ENCODE peak calls at places on chromosome 2, in ten cellular contexts. One of them, this sample, is unnamed.

GRCh38 chr2:171564463-171564862 is 42.2 kb downstream of the CYBRD1 start:
- DNase-seq in neural progenitor cell: no peak
- DNase-seq in omental fat pad: no peak
- DNase-seq in iPS DF 6.9: no peak
- DNase-seq in ELF-1: no peak
- DNase-seq in kidney tubule cell: no peak
- DNase-seq in RKO: no peak
- DNase-seq in brain pericyte: no peak
- DNase-seq in activated naive CD8-positive, alpha-beta T cell treated with anti-CD3 and anti-CD28 coated beads for 36 hours: no peak
- DNase-seq in HTR-8/SVneo: no peak
- DNase-seq in this sample: no peak

GRCh38 chr2:96899084-96899735 is 29.3 kb upstream of the SEMA4C start:
- DNase-seq in neural progenitor cell: no peak
- DNase-seq in omental fat pad: no peak
- DNase-seq in iPS DF 6.9: no peak
- DNase-seq in ELF-1: no peak
- DNase-seq in kidney tubule cell: peak
- DNase-seq in RKO: peak
- DNase-seq in brain pericyte: no peak
- DNase-seq in activated naive CD8-positive, alpha-beta T cell treated with anti-CD3 and anti-CD28 coated beads for 36 hours: no peak
- DNase-seq in HTR-8/SVneo: no peak
- DNase-seq in this sample: peak

GRCh38 chr2:116754371-116755101 is 1060.0 kb upstream of the DDX18 start:
- DNase-seq in neural progenitor cell: peak
- DNase-seq in omental fat pad: no peak
- DNase-seq in iPS DF 6.9: peak
- DNase-seq in ELF-1: peak
- DNase-seq in kidney tubule cell: no peak
- DNase-seq in RKO: no peak
- DNase-seq in brain pericyte: no peak
- DNase-seq in activated naive CD8-positive, alpha-beta T cell treated with anti-CD3 and anti-CD28 coated beads for 36 hours: no peak
- DNase-seq in HTR-8/SVneo: no peak
- DNase-seq in this sample: no peak

GRCh38 chr2:178828496-178828895 is 21.3 kb upstream of the TTN start:
- DNase-seq in neural progenitor cell: no peak
- DNase-seq in omental fat pad: no peak
- DNase-seq in iPS DF 6.9: no peak
- DNase-seq in ELF-1: no peak
- DNase-seq in kidney tubule cell: no peak
- DNase-seq in RKO: no peak
- DNase-seq in brain pericyte: no peak
- DNase-seq in activated naive CD8-positive, alpha-beta T cell treated with anti-CD3 and anti-CD28 coated beads for 36 hours: no peak
- DNase-seq in HTR-8/SVneo: no peak
- DNase-seq in this sample: no peak

GRCh38 chr2:37146062-37146461 is 10.7 kb downstream of the EIF2AK2 start:
- DNase-seq in neural progenitor cell: no peak
- DNase-seq in omental fat pad: no peak
- DNase-seq in iPS DF 6.9: no peak
- DNase-seq in ELF-1: no peak
- DNase-seq in kidney tubule cell: no peak
- DNase-seq in RKO: no peak
- DNase-seq in brain pericyte: no peak
- DNase-seq in activated naive CD8-positive, alpha-beta T cell treated with anti-CD3 and anti-CD28 coated beads for 36 hours: no peak
- DNase-seq in HTR-8/SVneo: no peak
- DNase-seq in this sample: no peak

GRCh38 chr2:88811681-88812080 is 120.2 kb downstream of the RPIA start:
- DNase-seq in neural progenitor cell: no peak
- DNase-seq in omental fat pad: no peak
- DNase-seq in iPS DF 6.9: no peak
- DNase-seq in ELF-1: no peak
- DNase-seq in kidney tubule cell: no peak
- DNase-seq in RKO: no peak
- DNase-seq in brain pericyte: no peak
- DNase-seq in activated naive CD8-positive, alpha-beta T cell treated with anti-CD3 and anti-CD28 coated beads for 36 hours: no peak
- DNase-seq in HTR-8/SVneo: no peak
- DNase-seq in this sample: no peak

GRCh38 chr2:26652361-26653041 is 11.3 kb upstream of the CIB4 start:
- DNase-seq in neural progenitor cell: no peak
- DNase-seq in omental fat pad: peak
- DNase-seq in iPS DF 6.9: no peak
- DNase-seq in ELF-1: no peak
- DNase-seq in kidney tubule cell: no peak
- DNase-seq in RKO: no peak
- DNase-seq in brain pericyte: no peak
- DNase-seq in activated naive CD8-positive, alpha-beta T cell treated with anti-CD3 and anti-CD28 coated beads for 36 hours: no peak
- DNase-seq in HTR-8/SVneo: no peak
- DNase-seq in this sample: no peak

GRCh38 chr2:197183355-197183754 is 127.2 kb downstream of the ANKRD44 start:
- DNase-seq in neural progenitor cell: no peak
- DNase-seq in omental fat pad: no peak
- DNase-seq in iPS DF 6.9: no peak
- DNase-seq in ELF-1: no peak
- DNase-seq in kidney tubule cell: peak
- DNase-seq in RKO: no peak
- DNase-seq in brain pericyte: no peak
- DNase-seq in activated naive CD8-positive, alpha-beta T cell treated with anti-CD3 and anti-CD28 coated beads for 36 hours: no peak
- DNase-seq in HTR-8/SVneo: no peak
- DNase-seq in this sample: no peak

GRCh38 chr2:81903534-81903933 is 1599.0 kb upstream of the LRRTM1 start:
- DNase-seq in neural progenitor cell: no peak
- DNase-seq in omental fat pad: no peak
- DNase-seq in iPS DF 6.9: no peak
- DNase-seq in ELF-1: no peak
- DNase-seq in kidney tubule cell: no peak
- DNase-seq in RKO: no peak
- DNase-seq in brain pericyte: no peak
- DNase-seq in activated naive CD8-positive, alpha-beta T cell treated with anti-CD3 and anti-CD28 coated beads for 36 hours: no peak
- DNase-seq in HTR-8/SVneo: no peak
- DNase-seq in this sample: no peak

GRCh38 chr2:1930956-1931914 is 186.9 kb upstream of the PXDN start:
- DNase-seq in neural progenitor cell: no peak
- DNase-seq in omental fat pad: no peak
- DNase-seq in iPS DF 6.9: no peak
- DNase-seq in ELF-1: no peak
- DNase-seq in kidney tubule cell: no peak
- DNase-seq in RKO: no peak
- DNase-seq in brain pericyte: no peak
- DNase-seq in activated naive CD8-positive, alpha-beta T cell treated with anti-CD3 and anti-CD28 coated beads for 36 hours: no peak
- DNase-seq in HTR-8/SVneo: no peak
- DNase-seq in this sample: no peak

GRCh38 chr2:46480562-46480961 is 1.2 kb downstream of the TMEM247 start:
- DNase-seq in neural progenitor cell: no peak
- DNase-seq in omental fat pad: no peak
- DNase-seq in iPS DF 6.9: no peak
- DNase-seq in ELF-1: no peak
- DNase-seq in kidney tubule cell: no peak
- DNase-seq in RKO: no peak
- DNase-seq in brain pericyte: no peak
- DNase-seq in activated naive CD8-positive, alpha-beta T cell treated with anti-CD3 and anti-CD28 coated beads for 36 hours: no peak
- DNase-seq in HTR-8/SVneo: no peak
- DNase-seq in this sample: no peak

GRCh38 chr2:101359436-101359835 is 27.9 kb downstream of the CREG2 start:
- DNase-seq in neural progenitor cell: no peak
- DNase-seq in omental fat pad: no peak
- DNase-seq in iPS DF 6.9: no peak
- DNase-seq in ELF-1: no peak
- DNase-seq in kidney tubule cell: no peak
- DNase-seq in RKO: no peak
- DNase-seq in brain pericyte: no peak
- DNase-seq in activated naive CD8-positive, alpha-beta T cell treated with anti-CD3 and anti-CD28 coated beads for 36 hours: no peak
- DNase-seq in HTR-8/SVneo: no peak
- DNase-seq in this sample: no peak